ENCODE peak calls at places on chromosomes 13 and 19, in nine cellular contexts. E is activated T-helper 1 cell treated with anti-CD3 and anti-CD28 coated beads, Interleukin-2, amount 50 U/mL, for 16 hours; C is stimulated activated CD4-positive, alpha-beta T cell treated with anti-CD3 and anti-CD28 coated beads, Interleukin-1b, Interleukin-23, amount 100 ng/mL, for 24 hours; V is tibial artery; L is CD4-positive, alpha-beta T cell; Z is kidney tubule cell; Y is stimulated activated CD8-positive, alpha-beta memory T cell treated with anti-CD3 and anti-CD28 coated beads, Interleukin-4, amount 100 ng/mL, for 1 hour; O is T-cell; P is T-helper 17 cell. U is an unnamed sample.

GRCh38 chr19:9309974-9310446 is 372 bp upstream of the ZNF699 start:
- DNase-seq in E (no peak), C (peak), V (peak), L (no peak), Z (peak), Y (peak), O (no peak), P (peak), U (no peak)

GRCh38 chr13:111270765-111271164 is 49.7 kb upstream of the TEX29 start:
- DNase-seq in E (no peak), C (no peak), V (no peak), L (no peak), Z (no peak), Y (no peak), O (no peak), P (no peak), U (no peak)

GRCh38 chr13:106357198-106357597 is 178.3 kb downstream of the EFNB2 start:
- DNase-seq in E (no peak), C (no peak), V (no peak), L (no peak), Z (no peak), Y (no peak), O (no peak), P (no peak), U (no peak)

GRCh38 chr19:16444273-16444597 is 27.5 kb downstream of the EPS15L1 start:
- DNase-seq in E (no peak), C (no peak), V (no peak), L (no peak), Z (no peak), Y (no peak), O (no peak), P (no peak), U (no peak)

GRCh38 chr19:47068246-47068645 is 19.8 kb upstream of the TMEM160 start:
- DNase-seq in E (no peak), C (no peak), V (no peak), L (no peak), Z (no peak), Y (no peak), O (no peak), P (no peak), U (no peak)

GRCh38 chr13:46382224-46382623 is 4.8 kb downstream of the RUBCNL start:
- DNase-seq in E (no peak), C (no peak), V (no peak), L (no peak), Z (no peak), Y (no peak), O (no peak), P (no peak), U (no peak)

GRCh38 chr13:61414686-61415664 is 674 bp downstream of the PCDH20 start:
- DNase-seq in E (no peak), C (no peak), V (peak), L (no peak), Z (peak), Y (no peak), O (no peak), P (no peak), U (no peak)

GRCh38 chr13:85497652-85498051 is 301.6 kb downstream of the SLITRK6 start:
- DNase-seq in E (no peak), C (no peak), V (no peak), L (no peak), Z (peak), Y (no peak), O (no peak), P (no peak), U (no peak)

GRCh38 chr13:112001571-112001970 is 65.4 kb upstream of the SOX1 start:
- DNase-seq in E (no peak), C (no peak), V (no peak), L (no peak), Z (no peak), Y (no peak), O (no peak), P (no peak), U (no peak)

GRCh38 chr19:18438331-18439024 is 545 bp upstream of the ISYNA1 start:
- DNase-seq in E (no peak), C (no peak), V (peak), L (no peak), Z (no peak), Y (no peak), O (no peak), P (no peak), U (no peak)

GRCh38 chr13:28415994-28416411 is 78.9 kb downstream of the FLT1 start:
- DNase-seq in E (no peak), C (no peak), V (no peak), L (no peak), Z (no peak), Y (no peak), O (no peak), P (no peak), U (no peak)

GRCh38 chr19:38172001-38172400 is 52.0 kb downstream of the DPF1 start:
- DNase-seq in E (no peak), C (no peak), V (no peak), L (no peak), Z (no peak), Y (no peak), O (no peak), P (no peak), U (no peak)

GRCh38 chr19:49682274-49682673 is 5.2 kb downstream of the PRMT1 start:
- DNase-seq in E (no peak), C (no peak), V (no peak), L (no peak), Z (no peak), Y (no peak), O (no peak), P (no peak), U (no peak)

GRCh38 chr19:51002101-51002532 is 713 bp upstream of the KLK8 start:
- DNase-seq in E (no peak), C (no peak), V (no peak), L (no peak), Z (no peak), Y (no peak), O (no peak), P (no peak), U (no peak)

GRCh38 chr19:39381910-39382611 is 8.8 kb downstream of the PAF1 start:
- DNase-seq in E (no peak), C (no peak), V (no peak), L (no peak), Z (no peak), Y (no peak), O (no peak), P (no peak), U (no peak)

GRCh38 chr19:41887711-41888382 is 4.9 kb downstream of the ARHGEF1 start:
- DNase-seq in E (peak), C (peak), V (no peak), L (peak), Z (peak), Y (peak), O (peak), P (peak), U (peak)

GRCh38 chr13:28568286-28568685 is 73.4 kb upstream of the FLT1 start:
- DNase-seq in E (no peak), C (no peak), V (no peak), L (no peak), Z (no peak), Y (no peak), O (no peak), P (no peak), U (no peak)

GRCh38 chr19:33724021-33724722 is 72.5 kb upstream of the KCTD15 start:
- DNase-seq in E (no peak), C (no peak), V (no peak), L (no peak), Z (no peak), Y (no peak), O (no peak), P (no peak), U (no peak)

GRCh38 chr19:913080-913748 is at the start of gene R3HDM4:
- DNase-seq in E (peak), C (peak), V (peak), L (peak), Z (peak), Y (peak), O (peak), P (peak), U (peak)

GRCh38 chr13:78443839-78444238 is 159.5 kb downstream of the POU4F1 start:
- DNase-seq in E (no peak), C (no peak), V (no peak), L (no peak), Z (no peak), Y (no peak), O (no peak), P (no peak), U (no peak)

GRCh38 chr19:6125571-6125989 is 9.9 kb upstream of the ACSBG2 start:
- DNase-seq in E (peak), C (peak), V (peak), L (peak), Z (peak), Y (peak), O (peak), P (peak), U (peak)

GRCh38 chr13:26964278-26965057 is 203.9 kb upstream of the GPR12 start:
- DNase-seq in E (no peak), C (no peak), V (no peak), L (no peak), Z (peak), Y (no peak), O (no peak), P (no peak), U (no peak)

U was measured in naive thymus-derived CD8-positive, alpha-beta T cell.